ENCODE peak calls at places on chromosomes 4 and X, in nine cellular contexts. A is right atrium auricular region, L is cardiac fibroblast, W is HCEC 1CT, K is GM12892, R is psoas muscle, Q is ecto neural progenitor cell, O is NCI-H1694, E is pancreas. S is an unnamed sample.

GRCh38 chr4:1169691-1170096 is 2.7 kb downstream of the SPON2 start:
- DNase-seq in A (no peak), L (no peak), W (no peak), K (no peak), R (peak), Q (no peak), O (no peak), E (no peak), S (no peak)

GRCh38 chrX:129979207-129979920 is 3.1 kb upstream of the BCORL1 start:
- DNase-seq in A (no peak), L (no peak), W (no peak), K (no peak), R (peak), Q (peak), O (no peak), E (no peak), S (no peak)

GRCh38 chr4:13694256-13694655 is 66.7 kb upstream of the BOD1L1 start:
- DNase-seq in A (no peak), L (no peak), W (no peak), K (no peak), R (no peak), Q (no peak), O (no peak), E (no peak), S (no peak)

GRCh38 chr4:107645604-107646003 is 74.4 kb downstream of the PAPSS1 start:
- DNase-seq in A (no peak), L (no peak), W (no peak), K (no peak), R (no peak), Q (no peak), O (no peak), E (no peak), S (no peak)

GRCh38 chrX:78958419-78959116 is 13.4 kb downstream of the P2RY10 start:
- DNase-seq in A (no peak), L (no peak), W (no peak), K (no peak), R (no peak), Q (no peak), O (no peak), E (no peak), S (no peak)

GRCh38 chrX:107700317-107700774 is 72.0 kb downstream of the PRPS1 start:
- DNase-seq in A (no peak), L (peak), W (peak), K (no peak), R (no peak), Q (no peak), O (no peak), E (no peak), S (no peak)

GRCh38 chr4:85886665-85887064 is 411.7 kb downstream of the ARHGAP24 start:
- DNase-seq in A (no peak), L (no peak), W (no peak), K (no peak), R (no peak), Q (no peak), O (no peak), E (no peak), S (no peak)

GRCh38 chr4:60683953-60684352 is 516.2 kb upstream of the ADGRL3 start:
- DNase-seq in A (no peak), L (peak), W (peak), K (no peak), R (no peak), Q (no peak), O (no peak), E (no peak), S (peak)

GRCh38 chr4:91280551-91281290 is 1023.0 kb upstream of the GRID2 start:
- DNase-seq in A (no peak), L (no peak), W (no peak), K (no peak), R (no peak), Q (no peak), O (no peak), E (no peak), S (no peak)

GRCh38 chr4:100805547-100805946 is 287.7 kb upstream of the EMCN start:
- DNase-seq in A (no peak), L (no peak), W (no peak), K (no peak), R (no peak), Q (no peak), O (no peak), E (no peak), S (no peak)

GRCh38 chrX:101287402-101287801 is 3.7 kb downstream of the TAF7L start:
- DNase-seq in A (no peak), L (peak), W (peak), K (no peak), R (no peak), Q (no peak), O (peak), E (no peak), S (peak)

GRCh38 chr4:177282284-177282683 is 27.4 kb upstream of the NEIL3 start:
- DNase-seq in A (no peak), L (no peak), W (no peak), K (no peak), R (no peak), Q (no peak), O (no peak), E (no peak), S (no peak)

GRCh38 chrX:15930585-15930984 is 76.0 kb upstream of the AP1S2 start:
- DNase-seq in A (no peak), L (peak), W (peak), K (no peak), R (no peak), Q (no peak), O (no peak), E (no peak), S (peak)

GRCh38 chr4:94974773-94975172 is 217.0 kb downstream of the BMPR1B start:
- DNase-seq in A (no peak), L (peak), W (peak), K (no peak), R (no peak), Q (no peak), O (no peak), E (no peak), S (peak)

GRCh38 chrX:96410927-96411326 is 273.7 kb upstream of the DIAPH2 start:
- DNase-seq in A (no peak), L (no peak), W (no peak), K (no peak), R (no peak), Q (no peak), O (no peak), E (no peak), S (no peak)

GRCh38 chr4:141458501-141458900 is 177.9 kb upstream of the IL15 start:
- DNase-seq in A (no peak), L (peak), W (peak), K (no peak), R (no peak), Q (no peak), O (no peak), E (no peak), S (no peak)

GRCh38 chr4:47510506-47511143 is 25.6 kb downstream of the ATP10D start:
- DNase-seq in A (no peak), L (peak), W (peak), K (no peak), R (no peak), Q (no peak), O (no peak), E (no peak), S (peak)